ENCODE peak calls at places on chromosome 13, in nine cellular contexts. W is gastrocnemius medialis; T is CD4-positive, alpha-beta T cell; E is IMR-90; S is Peyer's patch; F is aorta; R is small intestine; U is hepatocyte; X is naive thymus-derived CD4-positive, alpha-beta T cell. Z is an unnamed sample. For H3K9me3, the result is how much of the 10 kb centered on the place peaks cover.

GRCh38 chr13:102872531-102872930 is 26.7 kb downstream of the ERCC5 start:
- DNase-seq in S (no peak), T (no peak), U (no peak), F (no peak), E (no peak), R (no peak), W (no peak), X (no peak), Z (no peak)

GRCh38 chr13:110506396-110506795 is 55.1 kb downstream of the RAB20 start:
- DNase-seq in W (no peak), U (no peak), T (no peak), R (peak), S (no peak), X (no peak), E (no peak), F (no peak), Z (peak)

GRCh38 chr13:40438022-40438692 is 228.3 kb downstream of the FOXO1 start:
- DNase-seq in E (no peak), T (no peak), S (no peak), R (peak), X (peak), W (no peak), U (no peak), F (no peak), Z (no peak)

GRCh38 chr13:110641055-110642015 is 26.0 kb downstream of the NAXD start:
- DNase-seq in E (peak), W (no peak), X (no peak), U (no peak), R (no peak), S (no peak), F (no peak), T (no peak), Z (no peak)

GRCh38 chr13:101265934-101266333 is 150.4 kb downstream of the NALCN start:
- DNase-seq in S (no peak), E (no peak), F (no peak), W (no peak), R (no peak), X (no peak), T (no peak), U (no peak), Z (no peak)

GRCh38 chr13:20526664-20527063 is 1.0 kb upstream of the CRYL1 start:
- DNase-seq in T (no peak), X (no peak), S (no peak), R (no peak), W (no peak), U (no peak), F (no peak), E (peak), Z (no peak)

GRCh38 chr13:37640499-37640898 is 41.9 kb upstream of the POSTN start:
- DNase-seq in E (peak), S (no peak), R (peak), X (no peak), U (peak), F (no peak), W (no peak), T (no peak), Z (no peak)

GRCh38 chr13:79830426-79830825 is 349.5 kb downstream of the NDFIP2 start:
- DNase-seq in T (no peak), E (no peak), W (no peak), R (no peak), X (no peak), U (no peak), S (no peak), F (no peak), Z (no peak)

GRCh38 chr13:75327132-75327505 is 154.8 kb downstream of the TBC1D4 start:
- DNase-seq in U (no peak), E (no peak), X (no peak), W (no peak), T (no peak), F (no peak), S (no peak), R (no peak), Z (no peak)

GRCh38 chr13:86856996-86857395 is 814.2 kb upstream of the SLITRK5 start:
- DNase-seq in E (peak), X (no peak), T (no peak), R (no peak), S (no peak), W (no peak), U (no peak), F (no peak), Z (no peak)

GRCh38 chr13:79281335-79281734 is 124.7 kb downstream of the RBM26 start:
- DNase-seq in S (no peak), X (no peak), F (no peak), R (no peak), E (no peak), W (no peak), U (no peak), T (no peak), Z (no peak)

GRCh38 chr13:40665061-40665753 is 1.2 kb downstream of the FOXO1 start:
- DNase-seq in S (peak), T (no peak), F (peak), R (peak), W (no peak), E (no peak), X (peak), U (peak), Z (peak)

GRCh38 chr13:46057251-46058015 is 4.9 kb upstream of the ZC3H13 start:
- DNase-seq in T (no peak), U (no peak), E (peak), F (no peak), W (no peak), S (no peak), X (no peak), R (no peak), Z (no peak)

GRCh38 chr13:101258071-101258470 is 158.2 kb downstream of the NALCN start:
- DNase-seq in F (no peak), U (peak), E (peak), W (no peak), S (no peak), T (no peak), X (no peak), R (no peak), Z (no peak)

GRCh38 chr13:21556051-21556450 is 47.9 kb downstream of the MICU2 start:
- DNase-seq in S (no peak), T (no peak), F (no peak), X (no peak), W (no peak), E (no peak), R (no peak), U (no peak), Z (no peak)

GRCh38 chr13:100130092-100130491 is 41.2 kb downstream of the PCCA start:
- DNase-seq in U (no peak), T (no peak), F (no peak), E (no peak), X (no peak), S (no peak), W (no peak), R (no peak), Z (no peak)

GRCh38 chr13:110161112-110161897 is 145.7 kb downstream of the COL4A1 start:
- DNase-seq in E (no peak), U (no peak), F (peak), R (no peak), T (no peak), S (no peak), X (no peak), W (no peak), Z (no peak)

GRCh38 chr13:20923272-20923671 is 20.7 kb upstream of the XPO4 start:
- DNase-seq in T (no peak), R (no peak), F (no peak), X (no peak), S (peak), W (no peak), E (no peak), U (no peak), Z (no peak)

GRCh38 chr13:51005566-51005965 is 96.0 kb downstream of the RNASEH2B start:
- DNase-seq in T (no peak), F (no peak), X (no peak), R (no peak), W (no peak), S (no peak), U (no peak), E (no peak), Z (no peak)

GRCh38 chr13:37870489-37870845 is 895 bp upstream of the TRPC4 start:
- DNase-seq in X (no peak), S (no peak), T (no peak), E (no peak), R (no peak), W (no peak), F (no peak), U (no peak), Z (no peak)

GRCh38 chr13:43804461-43805070 is 17.8 kb upstream of the ENOX1 start:
- DNase-seq in X (peak), E (peak), U (peak), W (no peak), S (no peak), T (no peak), R (peak), F (no peak), Z (no peak)

GRCh38 chr13:92074658-92075057 is 676.2 kb downstream of the GPC5 start:
- DNase-seq in R (no peak), W (no peak), S (no peak), F (no peak), X (no peak), T (no peak), U (peak), E (no peak), Z (peak)

GRCh38 chr13:48687249-48687648 is 33.5 kb downstream of the CYSLTR2 start:
- DNase-seq in X (no peak), T (no peak), U (no peak), W (no peak), S (no peak), F (no peak), R (no peak), E (no peak), Z (no peak)

GRCh38 chr13:39496487-39496998 is 106.5 kb downstream of the LHFPL6 start:
- DNase-seq in R (no peak), W (no peak), X (no peak), T (no peak), F (no peak), S (no peak), E (no peak), U (no peak), Z (no peak)

GRCh38 chr13:109990296-109990695 is 203.9 kb upstream of the IRS2 start:
- DNase-seq in X (no peak), T (no peak), S (no peak), E (no peak), R (no peak), U (no peak), W (no peak), F (no peak), Z (no peak)

GRCh38 chr13:105084931-105085330 is 1450.5 kb downstream of the EFNB2 start:
- DNase-seq in X (no peak), E (no peak), T (no peak), W (no peak), S (no peak), F (no peak), R (no peak), U (no peak), Z (no peak)

GRCh38 chr13:42593719-42594012 is 19.7 kb downstream of the TNFSF11 start:
- DNase-seq in E (no peak), R (no peak), F (no peak), U (no peak), W (no peak), X (no peak), S (no peak), T (no peak), Z (no peak)

GRCh38 chr13:87138856-87139255 is 532.3 kb upstream of the SLITRK5 start:
- DNase-seq in T (no peak), X (no peak), F (no peak), U (no peak), E (no peak), W (no peak), R (no peak), S (no peak), Z (no peak)

GRCh38 chr13:90906554-90906953 is 440.9 kb upstream of the MIR17HG start:
- DNase-seq in E (no peak), F (no peak), X (no peak), U (no peak), R (no peak), T (no peak), W (no peak), S (no peak), Z (no peak)

GRCh38 chr13:90039516-90039915 is 1308.0 kb upstream of the MIR17HG start:
- DNase-seq in T (no peak), S (no peak), E (no peak), U (no peak), R (no peak), X (no peak), W (no peak), F (no peak), Z (no peak)

GRCh38 chr13:109704771-109705628 is 81.4 kb downstream of the IRS2 start:
- DNase-seq in F (peak), S (peak), R (peak), E (no peak), X (no peak), W (peak), T (no peak), U (peak), Z (peak)

GRCh38 chr13:112941349-112941748 is 27.7 kb upstream of the MCF2L start:
- DNase-seq in E (no peak), R (no peak), S (no peak), F (no peak), T (no peak), U (no peak), W (no peak), X (no peak), Z (no peak)

GRCh38 chr13:112814905-112815585 is 125.2 kb downstream of the ATP11A start:
- DNase-seq in S (no peak), E (peak), W (no peak), F (no peak), X (no peak), T (no peak), U (no peak), R (no peak), Z (no peak)

GRCh38 chr13:97116754-97117153 is 105.4 kb upstream of the MBNL2 start:
- DNase-seq in S (no peak), W (peak), R (no peak), T (no peak), E (peak), U (peak), F (no peak), X (no peak), Z (no peak)
- H3K27ac ChIP-seq in S (no peak), W (peak), R (no peak), T (no peak), E (no peak), U (no peak), F (no peak), X (no peak), Z (peak)

GRCh38 chr13:19266979-19267378 is 85.4 kb upstream of the TUBA3C start:
- DNase-seq in R (no peak), E (no peak), F (no peak), X (no peak), T (no peak), S (no peak), W (no peak), U (no peak), Z (no peak)
- H3K9me3 ChIP-seq in R (under half), E (under half), F (under half), X (under half), T (under half), S (under half), W (under half), U (under half), Z (under half)

GRCh38 chr13:106522112-106522511 is 13.3 kb downstream of the EFNB2 start:
- DNase-seq in S (no peak), T (no peak), X (no peak), U (no peak), R (no peak), F (no peak), E (no peak), W (no peak), Z (no peak)

GRCh38 chr13:106518535-106518934 is 16.9 kb downstream of the EFNB2 start:
- DNase-seq in F (no peak), E (no peak), W (no peak), R (no peak), S (no peak), T (no peak), X (no peak), U (no peak), Z (no peak)

GRCh38 chr13:106522898-106523525 is 12.4 kb downstream of the EFNB2 start:
- DNase-seq in E (no peak), R (no peak), F (no peak), U (no peak), S (no peak), W (no peak), X (no peak), T (no peak), Z (no peak)

GRCh38 chr13:106521101-106521799 is 14.2 kb downstream of the EFNB2 start:
- DNase-seq in X (no peak), U (no peak), T (no peak), R (no peak), F (no peak), E (no peak), W (no peak), S (no peak), Z (no peak)

GRCh38 chr13:106520205-106521004 is 15.1 kb downstream of the EFNB2 start:
- DNase-seq in F (no peak), W (no peak), T (no peak), X (no peak), E (peak), S (no peak), R (no peak), U (no peak), Z (no peak)
- H3K27ac ChIP-seq in F (no peak), W (no peak), T (no peak), X (no peak), E (peak), S (no peak), R (no peak), U (peak), Z (no peak)

GRCh38 chr13:32222046-32222676 is 93.0 kb downstream of the ZAR1L start:
- DNase-seq in R (no peak), F (no peak), W (no peak), T (no peak), E (no peak), S (no peak), X (no peak), U (no peak), Z (no peak)
- H3K9me3 ChIP-seq in R (under half), F (under half), W (under half), T (under half), E (under half), S (under half), X (under half), U (under half), Z (under half)

GRCh38 chr13:33172400-33172799 is 113.2 kb downstream of the STARD13 start:
- DNase-seq in S (no peak), T (no peak), X (no peak), U (no peak), R (no peak), F (no peak), W (peak), E (no peak), Z (no peak)

GRCh38 chr13:33169273-33169980 is 116.1 kb downstream of the STARD13 start:
- DNase-seq in X (no peak), R (no peak), U (no peak), W (no peak), E (peak), S (no peak), T (no peak), F (no peak), Z (no peak)

GRCh38 chr13:33168326-33168960 is 117.1 kb downstream of the STARD13 start:
- DNase-seq in T (no peak), U (no peak), S (no peak), E (no peak), W (no peak), F (no peak), X (no peak), R (no peak), Z (no peak)

GRCh38 chr13:33164331-33164730 is 121.2 kb downstream of the STARD13 start:
- DNase-seq in T (no peak), W (no peak), R (no peak), E (no peak), F (no peak), S (no peak), X (no peak), U (no peak), Z (no peak)

GRCh38 chr13:33167521-33167920 is 118.0 kb downstream of the STARD13 start:
- DNase-seq in F (no peak), X (no peak), T (no peak), S (no peak), E (no peak), W (no peak), U (no peak), R (no peak), Z (no peak)
- H3K27ac ChIP-seq in F (no peak), X (no peak), T (no peak), S (no peak), E (no peak), W (no peak), U (no peak), R (no peak), Z (no peak)

GRCh38 chr13:114089751-114090400 is 42.5 kb downstream of the RASA3 start:
- DNase-seq in U (no peak), T (no peak), F (no peak), R (no peak), W (no peak), E (no peak), S (peak), X (no peak), Z (no peak)

GRCh38 chr13:114090476-114090875 is 41.9 kb downstream of the RASA3 start:
- DNase-seq in F (no peak), X (no peak), T (no peak), U (no peak), S (peak), W (no peak), R (no peak), E (no peak), Z (no peak)

GRCh38 chr13:114088234-114088633 is 44.2 kb downstream of the RASA3 start:
- DNase-seq in W (no peak), R (no peak), E (no peak), T (no peak), F (no peak), S (no peak), U (no peak), X (no peak), Z (no peak)

GRCh38 chr13:114088863-114089262 is 43.6 kb downstream of the RASA3 start:
- DNase-seq in F (no peak), W (no peak), T (no peak), R (no peak), U (no peak), E (no peak), X (no peak), S (no peak), Z (no peak)

DNA sequence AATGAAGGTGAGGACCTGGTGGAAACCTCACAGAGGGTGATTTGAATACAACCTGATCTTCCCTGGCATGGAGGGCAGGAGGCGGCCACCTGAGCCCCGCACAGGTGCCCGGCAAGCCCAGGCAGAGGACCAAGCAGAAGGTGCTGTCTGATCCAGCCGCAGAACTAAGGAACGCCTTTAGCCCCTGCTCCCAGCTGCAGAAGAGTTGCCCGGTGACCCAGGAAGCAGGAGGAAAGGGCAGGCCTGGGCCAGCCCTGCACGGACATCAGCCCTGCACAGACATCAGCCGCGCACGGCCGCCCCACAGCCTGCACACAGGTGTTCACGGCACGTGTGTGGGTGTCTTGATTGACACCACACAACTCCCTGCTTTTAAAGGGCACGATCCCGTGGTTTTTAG is 43.1 kb downstream of the RASA3 start:
- DNase-seq in R (no peak), W (no peak), E (no peak), T (no peak), X (no peak), F (no peak), U (no peak), S (peak), Z (peak)
- H3K9me3 ChIP-seq in R (under half), W (under half), E (under half), T (under half), X (under half), F (under half), U (under half), S (under half), Z (under half)

GRCh38 chr13:30312859-30313258 is 5.5 kb upstream of the KATNAL1 start:
- DNase-seq in T (no peak), R (no peak), S (no peak), W (no peak), F (no peak), U (no peak), X (no peak), E (peak), Z (no peak)

GRCh38 chr13:30318026-30318425 is 10.7 kb upstream of the KATNAL1 start:
- DNase-seq in W (no peak), R (no peak), E (no peak), X (no peak), S (no peak), U (no peak), T (no peak), F (no peak), Z (no peak)

GRCh38 chr13:30314069-30314468 is 6.7 kb upstream of the KATNAL1 start:
- DNase-seq in F (no peak), W (no peak), U (no peak), R (no peak), T (no peak), S (no peak), E (no peak), X (no peak), Z (no peak)

GRCh38 chr13:30314562-30314961 is 7.2 kb upstream of the KATNAL1 start:
- DNase-seq in W (no peak), E (no peak), F (no peak), T (no peak), X (no peak), S (no peak), U (no peak), R (no peak), Z (no peak)

GRCh38 chr13:30313307-30313706 is 6.0 kb upstream of the KATNAL1 start:
- DNase-seq in U (no peak), E (no peak), R (no peak), S (no peak), X (no peak), F (no peak), W (no peak), T (no peak), Z (no peak)
- H3K27ac ChIP-seq in U (no peak), E (no peak), R (no peak), S (no peak), X (no peak), F (no peak), W (no peak), T (no peak), Z (no peak)

GRCh38 chr13:66887088-66887487 is 343.0 kb downstream of the PCDH9 start:
- DNase-seq in U (no peak), R (no peak), E (peak), W (no peak), T (no peak), S (no peak), F (no peak), X (no peak), Z (no peak)

GRCh38 chr13:66886248-66886647 is 343.9 kb downstream of the PCDH9 start:
- DNase-seq in R (no peak), E (no peak), F (no peak), T (no peak), W (no peak), U (no peak), X (no peak), S (no peak), Z (no peak)

GRCh38 chr13:66888698-66889097 is 341.4 kb downstream of the PCDH9 start:
- DNase-seq in T (no peak), W (no peak), E (peak), X (no peak), S (no peak), R (no peak), U (no peak), F (no peak), Z (no peak)
- H3K9me3 ChIP-seq in T (under half), W (under half), E (under half), X (under half), S (under half), R (under half), U (under half), F (under half), Z (under half)